ENCODE peak calls at places on chromosomes 2 and 18, in nine cellular contexts. F is HL-60, X is psoas muscle, Y is fibroblast of lung, K is adipocyte, C is HepG2, G is BE2C, V is esophagus squamous epithelium, S is heart right ventricle. Z is an unnamed sample. For H3K27me3, the result is how much of the 10 kb centered on the place peaks cover.

GRCh38 chr2:167792126-167792525 is 455.3 kb downstream of the STK39 start:
- DNase-seq in G (no peak), K (no peak), C (no peak), Y (no peak), V (no peak), F (no peak), S (no peak), X (no peak), Z (no peak)

GRCh38 chr18:3579701-3580100 is 129.7 kb downstream of the TGIF1 start:
- DNase-seq in V (no peak), X (no peak), F (no peak), G (no peak), S (no peak), C (no peak), K (peak), Y (peak), Z (peak)

GRCh38 chr2:60555066-60555793 is 1.8 kb upstream of the BCL11A start:
- DNase-seq in K (peak), G (peak), F (peak), Y (peak), S (peak), X (peak), C (peak), V (no peak), Z (no peak)

GRCh38 chr18:54173980-54174611 is 50.4 kb downstream of the MBD2 start:
- DNase-seq in V (no peak), S (no peak), K (no peak), Y (no peak), F (no peak), C (no peak), G (no peak), X (no peak), Z (no peak)

GRCh38 chr2:170737821-170738220 is 22.7 kb downstream of the SP5 start:
- DNase-seq in C (no peak), F (no peak), S (no peak), Y (peak), V (no peak), G (no peak), K (no peak), X (no peak), Z (no peak)

GRCh38 chr2:206378835-206379234 is 64.5 kb upstream of the ADAM23 start:
- DNase-seq in K (peak), X (no peak), F (no peak), Y (peak), S (no peak), V (no peak), G (no peak), C (no peak), Z (no peak)

GRCh38 chr18:43396266-43396665 is 119.0 kb upstream of the SYT4 start:
- DNase-seq in G (no peak), V (no peak), S (no peak), Y (peak), K (peak), F (no peak), C (no peak), X (no peak), Z (no peak)

GRCh38 chr18:21218862-21219261 is 23.2 kb upstream of the GREB1L start:
- DNase-seq in C (no peak), K (no peak), Y (no peak), X (no peak), G (no peak), S (no peak), F (no peak), V (no peak), Z (no peak)

GRCh38 chr2:110114801-110115200 is 821 bp downstream of the MALL start:
- DNase-seq in C (no peak), Y (peak), V (no peak), F (no peak), X (no peak), G (no peak), S (no peak), K (no peak), Z (no peak)
- H3K27me3 ChIP-seq in C (under half), Y (under half), V (under half), F (under half), X (under half), G (under half), S (under half), K (under half), Z (under half)

DNA sequence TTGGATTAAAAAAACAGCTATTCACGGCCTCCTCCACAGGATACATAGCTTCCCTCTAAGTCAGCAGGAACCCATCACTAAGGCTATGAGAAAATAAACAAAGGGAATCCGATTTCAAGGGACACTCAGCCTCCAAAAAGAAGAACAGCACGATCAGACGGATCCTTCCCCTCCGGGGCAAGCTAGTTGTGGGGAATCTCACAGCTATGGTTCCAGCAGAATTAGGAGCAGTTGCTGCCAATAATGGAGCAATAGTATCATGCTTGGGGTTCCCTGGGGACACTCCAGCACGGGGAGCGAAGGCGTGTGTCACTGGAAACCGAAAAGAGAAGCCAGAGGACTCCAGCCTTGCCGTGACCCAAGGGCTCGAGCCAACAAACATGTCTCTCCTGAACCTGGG is 163.1 kb downstream of the TTC32 start:
- DNase-seq in V (no peak), X (peak), S (peak), G (no peak), C (no peak), K (peak), F (no peak), Y (peak), Z (peak)
- H3K27me3 ChIP-seq in V (under half), X (under half), S (under half), G (under half), C (under half), K (under half), F (under half), Y (under half), Z (under half)

GRCh38 chr2:177129610-177130009 is 83.0 kb upstream of the HNRNPA3 start:
- DNase-seq in S (no peak), V (no peak), F (no peak), G (no peak), K (no peak), C (no peak), Y (no peak), X (no peak), Z (no peak)
- H3K27me3 ChIP-seq in S (under half), V (under half), F (under half), G (under half), K (under half), C (under half), Y (under half), X (under half), Z (under half)

DNA sequence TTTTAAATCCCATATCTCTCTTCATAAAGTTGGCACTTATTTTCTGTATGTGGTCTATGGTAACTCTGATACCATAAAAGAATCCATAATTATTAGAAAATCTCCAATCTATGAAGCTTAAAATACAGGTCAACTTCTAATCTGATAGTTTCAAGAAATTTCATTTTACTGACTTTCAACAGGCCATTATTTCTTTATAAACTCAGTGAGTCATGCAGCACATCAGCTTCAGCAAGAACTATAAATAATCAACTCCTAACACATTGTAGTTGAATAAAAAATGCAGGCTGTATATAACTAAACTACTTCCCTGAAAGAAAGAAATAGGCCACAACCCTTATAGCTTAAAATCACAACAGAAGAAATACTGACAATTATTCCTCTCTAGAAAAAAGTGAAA is 204.3 kb upstream of the CCDC150 start:
- DNase-seq in Y (peak), V (no peak), F (no peak), K (peak), S (no peak), X (no peak), G (no peak), C (no peak), Z (no peak)
- H3K27me3 ChIP-seq in Y (under half), V (under half), F (under half), K (under half), S (under half), X (under half), G (under half), C (under half), Z (under half)

GRCh38 chr2:168930242-168930641 is 29.2 kb downstream of the G6PC2 start:
- DNase-seq in S (no peak), F (no peak), X (no peak), C (no peak), K (no peak), G (no peak), V (no peak), Y (no peak), Z (no peak)
- H3K27me3 ChIP-seq in S (under half), F (under half), X (under half), C (under half), K (under half), G (under half), V (under half), Y (under half), Z (under half)

Z was measured in BJ.